ENCODE peak calls at places on chromosomes 4 and X, in four cellular contexts. One of them, this sample, is unnamed.

GRCh38 chr4:132513491-132513890 is 635.6 kb upstream of the PCDH10 start:
- DNase-seq in posterior cingulate gyrus: no peak
- DNase-seq in neural crest cell: no peak
- DNase-seq in GM13977: no peak
- DNase-seq in this sample: no peak

GRCh38 chr4:153419673-153420278 is 46.4 kb upstream of the TMEM131L start:
- DNase-seq in posterior cingulate gyrus: no peak
- DNase-seq in neural crest cell: no peak
- DNase-seq in GM13977: no peak
- DNase-seq in this sample: no peak

GRCh38 chr4:151694819-151695730 is 65.7 kb downstream of the GATB start:
- DNase-seq in posterior cingulate gyrus: no peak
- DNase-seq in neural crest cell: no peak
- DNase-seq in GM13977: no peak
- DNase-seq in this sample: no peak

GRCh38 chr4:113996599-113997177 is 17.2 kb upstream of the ARSJ start:
- DNase-seq in posterior cingulate gyrus: no peak
- DNase-seq in neural crest cell: no peak
- DNase-seq in GM13977: no peak
- DNase-seq in this sample: no peak

GRCh38 chrX:148271263-148271662 is 229.2 kb upstream of the AFF2 start:
- DNase-seq in posterior cingulate gyrus: no peak
- DNase-seq in neural crest cell: no peak
- DNase-seq in GM13977: no peak
- DNase-seq in this sample: no peak

GRCh38 chr4:138736362-138736761 is 279.2 kb upstream of the NOCT start:
- DNase-seq in posterior cingulate gyrus: no peak
- DNase-seq in neural crest cell: no peak
- DNase-seq in GM13977: no peak
- DNase-seq in this sample: no peak

GRCh38 chr4:140267576-140267975 is 105.9 kb upstream of the SCOC start:
- DNase-seq in posterior cingulate gyrus: no peak
- DNase-seq in neural crest cell: no peak
- DNase-seq in GM13977: no peak
- DNase-seq in this sample: peak

GRCh38 chr4:27429260-27429970 is 568.8 kb downstream of the STIM2 start:
- DNase-seq in posterior cingulate gyrus: no peak
- DNase-seq in neural crest cell: no peak
- DNase-seq in GM13977: no peak
- DNase-seq in this sample: no peak

GRCh38 chr4:77669911-77670590 is 64.4 kb downstream of the CXCL13 start:
- DNase-seq in posterior cingulate gyrus: no peak
- DNase-seq in neural crest cell: no peak
- DNase-seq in GM13977: no peak
- DNase-seq in this sample: no peak

GRCh38 chrX:71296806-71297205 is 4.7 kb upstream of the ITGB1BP2 start:
- DNase-seq in posterior cingulate gyrus: no peak
- DNase-seq in neural crest cell: no peak
- DNase-seq in GM13977: no peak
- DNase-seq in this sample: no peak

GRCh38 chrX:114800719-114801118 is 216.7 kb downstream of the IL13RA2 start:
- DNase-seq in posterior cingulate gyrus: no peak
- DNase-seq in neural crest cell: no peak
- DNase-seq in GM13977: no peak
- DNase-seq in this sample: no peak

GRCh38 chr4:36385951-36386561 is 104.6 kb downstream of the DTHD1 start:
- DNase-seq in posterior cingulate gyrus: no peak
- DNase-seq in neural crest cell: no peak
- DNase-seq in GM13977: peak
- DNase-seq in this sample: no peak

GRCh38 chr4:186765138-186765537 is 41.5 kb upstream of the FAT1 start:
- DNase-seq in posterior cingulate gyrus: no peak
- DNase-seq in neural crest cell: no peak
- DNase-seq in GM13977: no peak
- DNase-seq in this sample: no peak

GRCh38 chr4:184506527-184507121 is 32.3 kb upstream of the IRF2 start:
- DNase-seq in posterior cingulate gyrus: peak
- DNase-seq in neural crest cell: no peak
- DNase-seq in GM13977: peak
- DNase-seq in this sample: peak

GRCh38 chr4:182230256-182230655 is 12.9 kb upstream of the TENM3 start:
- DNase-seq in posterior cingulate gyrus: no peak
- DNase-seq in neural crest cell: no peak
- DNase-seq in GM13977: no peak
- DNase-seq in this sample: no peak

GRCh38 chrX:97366246-97366645 is 482.5 kb downstream of the RPA4 start:
- DNase-seq in posterior cingulate gyrus: no peak
- DNase-seq in neural crest cell: no peak
- DNase-seq in GM13977: no peak
- DNase-seq in this sample: no peak

GRCh38 chr4:168917150-168917779 is 92.8 kb downstream of the CBR4 start:
- DNase-seq in posterior cingulate gyrus: no peak
- DNase-seq in neural crest cell: no peak
- DNase-seq in GM13977: peak
- DNase-seq in this sample: peak

GRCh38 chr4:80913381-80913780 is 117.1 kb upstream of the BMP3 start:
- DNase-seq in posterior cingulate gyrus: no peak
- DNase-seq in neural crest cell: no peak
- DNase-seq in GM13977: no peak
- DNase-seq in this sample: no peak

GRCh38 chrX:38262715-38263620 is 42.3 kb upstream of the SRPX start:
- DNase-seq in posterior cingulate gyrus: no peak
- DNase-seq in neural crest cell: no peak
- DNase-seq in GM13977: no peak
- DNase-seq in this sample: no peak

GRCh38 chr4:185885604-185886003 is 73.6 kb upstream of the SORBS2 start:
- DNase-seq in posterior cingulate gyrus: no peak
- DNase-seq in neural crest cell: no peak
- DNase-seq in GM13977: no peak
- DNase-seq in this sample: no peak

GRCh38 chr4:153065286-153065685 is 129.2 kb downstream of the FHDC1 start:
- DNase-seq in posterior cingulate gyrus: no peak
- DNase-seq in neural crest cell: no peak
- DNase-seq in GM13977: no peak
- DNase-seq in this sample: no peak

GRCh38 chr4:75555294-75556164 is at the start of gene ODAPH:
- DNase-seq in posterior cingulate gyrus: no peak
- DNase-seq in neural crest cell: no peak
- DNase-seq in GM13977: peak
- DNase-seq in this sample: peak

GRCh38 chr4:107034982-107035710 is 967 bp downstream of the DKK2 start:
- DNase-seq in posterior cingulate gyrus: peak
- DNase-seq in neural crest cell: peak
- DNase-seq in GM13977: peak
- DNase-seq in this sample: no peak

GRCh38 chrX:146278381-146278780 is 460.8 kb downstream of the SLITRK2 start:
- DNase-seq in posterior cingulate gyrus: no peak
- DNase-seq in neural crest cell: no peak
- DNase-seq in GM13977: no peak
- DNase-seq in this sample: no peak

GRCh38 chr4:89049853-89050252 is 7.1 kb downstream of the FAM13A start:
- DNase-seq in posterior cingulate gyrus: no peak
- DNase-seq in neural crest cell: no peak
- DNase-seq in GM13977: no peak
- DNase-seq in this sample: no peak

GRCh38 chrX:12206413-12206812 is 68.1 kb downstream of the FRMPD4 start:
- DNase-seq in posterior cingulate gyrus: no peak
- DNase-seq in neural crest cell: no peak
- DNase-seq in GM13977: no peak
- DNase-seq in this sample: no peak

GRCh38 chrX:130179579-130180215 is 7.9 kb downstream of the RAB33A start:
- DNase-seq in posterior cingulate gyrus: no peak
- DNase-seq in neural crest cell: no peak
- DNase-seq in GM13977: no peak
- DNase-seq in this sample: no peak

GRCh38 chr4:122617597-122618593 is 3.0 kb downstream of the IL21 start:
- DNase-seq in posterior cingulate gyrus: no peak
- DNase-seq in neural crest cell: no peak
- DNase-seq in GM13977: no peak
- DNase-seq in this sample: no peak

GRCh38 chrX:107935664-107936433 is 46.3 kb downstream of the TEX13B start:
- DNase-seq in posterior cingulate gyrus: peak
- DNase-seq in neural crest cell: no peak
- DNase-seq in GM13977: no peak
- DNase-seq in this sample: no peak

GRCh38 chrX:17851854-17852253 is 9.2 kb downstream of the RAI2 start:
- DNase-seq in posterior cingulate gyrus: no peak
- DNase-seq in neural crest cell: no peak
- DNase-seq in GM13977: no peak
- DNase-seq in this sample: no peak

GRCh38 chrX:30246769-30247489 is at the start of gene MAGEB1:
- DNase-seq in posterior cingulate gyrus: no peak
- DNase-seq in neural crest cell: no peak
- DNase-seq in GM13977: no peak
- DNase-seq in this sample: no peak

GRCh38 chr4:38287090-38287843 is 327.1 kb downstream of the PTTG2 start:
- DNase-seq in posterior cingulate gyrus: no peak
- DNase-seq in neural crest cell: no peak
- DNase-seq in GM13977: no peak
- DNase-seq in this sample: no peak

GRCh38 chr4:106690487-106690886 is 321.9 kb upstream of the GIMD1 start:
- DNase-seq in posterior cingulate gyrus: no peak
- DNase-seq in neural crest cell: no peak
- DNase-seq in GM13977: no peak
- DNase-seq in this sample: no peak

GRCh38 chr4:186192068-186192751 is 843 bp downstream of the CYP4V2 start:
- DNase-seq in posterior cingulate gyrus: peak
- DNase-seq in neural crest cell: no peak
- DNase-seq in GM13977: peak
- DNase-seq in this sample: peak

GRCh38 chr4:137510866-137511265 is 21.4 kb downstream of the PCDH18 start:
- DNase-seq in posterior cingulate gyrus: no peak
- DNase-seq in neural crest cell: no peak
- DNase-seq in GM13977: no peak
- DNase-seq in this sample: no peak

GRCh38 chrX:150849996-150850720 is 48.3 kb downstream of the CD99L2 start:
- DNase-seq in posterior cingulate gyrus: no peak
- DNase-seq in neural crest cell: no peak
- DNase-seq in GM13977: no peak
- DNase-seq in this sample: peak

GRCh38 chrX:101051549-101052302 is at the start of gene TRMT2B:
- DNase-seq in posterior cingulate gyrus: peak
- DNase-seq in neural crest cell: peak
- DNase-seq in GM13977: peak
- DNase-seq in this sample: peak

GRCh38 chr4:3861720-3862639 is 95.8 kb downstream of the ADRA2C start:
- DNase-seq in posterior cingulate gyrus: no peak
- DNase-seq in neural crest cell: no peak
- DNase-seq in GM13977: no peak
- DNase-seq in this sample: no peak

GRCh38 chr4:122776916-122777315 is 44.4 kb downstream of the BBS12 start:
- DNase-seq in posterior cingulate gyrus: no peak
- DNase-seq in neural crest cell: no peak
- DNase-seq in GM13977: no peak
- DNase-seq in this sample: peak